ENCODE peak calls at places on chromosomes 11 and 22, in five cellular contexts. H, R, S, B and P are unnamed samples.

GRCh38 chr22:23670378-23671295 is 20.2 kb upstream of the RGL4 start:
- DNase-seq in R (no peak), B (no peak), H (peak; percentile 8), S (no peak), P (no peak)

GRCh38 chr22:49920859-49921258 is 2.4 kb downstream of the CRELD2 start:
- DNase-seq in B (no peak), R (no peak), S (no peak), H (no peak), P (no peak)

GRCh38 chr11:123543796-123544195 is 110.6 kb downstream of the SCN3B start:
- DNase-seq in S (no peak), R (no peak), H (no peak), B (peak; percentile 25), P (peak; percentile 67)

GRCh38 chr11:44623716-44624491 is 58.4 kb downstream of the CD82 start:
- DNase-seq in B (no peak), R (no peak), H (no peak), S (no peak), P (no peak)

GRCh38 chr11:46001427-46002049 is 79.1 kb downstream of the LARGE2 start:
- DNase-seq in S (no peak), B (peak; percentile 75), R (no peak), H (no peak), P (no peak)

GRCh38 chr11:57336111-57336666 is 497 bp upstream of the SSRP1 start:
- DNase-seq in B (no peak), R (no peak), H (no peak), S (no peak), P (no peak)

GRCh38 chr11:30360741-30361140 is 37.8 kb downstream of the ARL14EP start:
- DNase-seq in H (no peak), B (no peak), R (no peak), S (no peak), P (no peak)

GRCh38 chr22:40484906-40485660 is 114.7 kb downstream of the SGSM3 start:
- DNase-seq in R (no peak), H (no peak), B (peak; percentile 46), S (no peak), P (no peak)

GRCh38 chr11:65311197-65311631 is 3.5 kb upstream of the CDC42EP2 start:
- DNase-seq in S (no peak), B (no peak), R (no peak), H (no peak), P (no peak)

GRCh38 chr11:102936864-102937509 is 18.5 kb downstream of the MMP13 start:
- DNase-seq in S (no peak), H (no peak), R (no peak), B (no peak), P (no peak)

GRCh38 chr11:35298369-35298768 is 121.0 kb downstream of the SLC1A2 start:
- DNase-seq in R (no peak), B (no peak), S (no peak), H (no peak), P (no peak)

GRCh38 chr22:27125539-27125938 is 468.2 kb downstream of the MIAT start:
- DNase-seq in B (no peak), H (no peak), R (no peak), S (no peak), P (no peak)

GRCh38 chr22:44645083-44645482 is 56.9 kb upstream of the PRR5 start:
- DNase-seq in S (no peak), R (no peak), H (no peak), B (no peak), P (no peak)

GRCh38 chr22:24430431-24431308 is 3.3 kb downstream of the ADORA2A start:
- DNase-seq in R (no peak), S (no peak), H (peak; percentile 9), B (no peak), P (no peak)

GRCh38 chr11:6596237-6596877 is 7.1 kb downstream of the RRP8 start:
- DNase-seq in R (no peak), B (no peak), S (no peak), H (no peak), P (no peak)

GRCh38 chr11:122815900-122816299 is 22.4 kb upstream of the CRTAM start:
- DNase-seq in R (no peak), B (no peak), S (peak; percentile 12), H (no peak), P (no peak)

GRCh38 chr22:49664371-49664881 is 163.2 kb downstream of the BRD1 start:
- DNase-seq in R (no peak), H (no peak), B (no peak), S (no peak), P (no peak)

GRCh38 chr11:69984457-69985261 is 93.5 kb upstream of the ANO1 start:
- DNase-seq in R (no peak), H (no peak), B (no peak), S (no peak), P (no peak)

GRCh38 chr11:107182983-107183382 is 164.7 kb upstream of the GUCY1A2 start:
- DNase-seq in H (no peak), B (no peak), S (no peak), R (no peak), P (no peak)

GRCh38 chr11:1845571-1846452 is 7.0 kb downstream of the TNNI2 start:
- DNase-seq in B (no peak), S (no peak), H (no peak), R (no peak), P (no peak)

GRCh38 chr11:45651841-45652745 is 13.3 kb downstream of the CHST1 start:
- DNase-seq in H (no peak), B (no peak), R (no peak), S (no peak), P (no peak)

GRCh38 chr11:28606930-28607329 is 498.7 kb downstream of the METTL15 start:
- DNase-seq in H (peak; percentile 12), S (no peak), R (no peak), B (peak; percentile 65), P (no peak)

GRCh38 chr22:28008056-28008455 is 89.0 kb upstream of the PITPNB start:
- DNase-seq in B (no peak), S (no peak), H (no peak), R (no peak), P (no peak)

GRCh38 chr11:31645747-31646146 is 136.2 kb downstream of the ELP4 start:
- DNase-seq in R (peak; percentile 13), H (no peak), B (peak; percentile 85), S (no peak), P (peak; percentile 76)

GRCh38 chr11:123577081-123577598 is 77.3 kb downstream of the SCN3B start:
- DNase-seq in B (peak; percentile 66), S (peak; percentile 81), R (peak; percentile 64), H (peak; percentile 92), P (no peak)

GRCh38 chr11:69386594-69387408 is 92.8 kb downstream of the MYEOV start:
- DNase-seq in B (no peak), H (no peak), R (no peak), S (no peak), P (no peak)

GRCh38 chr22:38513063-38513462 is 7.0 kb upstream of the DDX17 start:
- DNase-seq in S (peak; percentile 36), H (peak; percentile 63), R (no peak), B (no peak), P (no peak)
- TF ChIP-seq CTCF in S (no peak), H (no peak), R (no peak), B (no peak), P (no peak)

DNA sequence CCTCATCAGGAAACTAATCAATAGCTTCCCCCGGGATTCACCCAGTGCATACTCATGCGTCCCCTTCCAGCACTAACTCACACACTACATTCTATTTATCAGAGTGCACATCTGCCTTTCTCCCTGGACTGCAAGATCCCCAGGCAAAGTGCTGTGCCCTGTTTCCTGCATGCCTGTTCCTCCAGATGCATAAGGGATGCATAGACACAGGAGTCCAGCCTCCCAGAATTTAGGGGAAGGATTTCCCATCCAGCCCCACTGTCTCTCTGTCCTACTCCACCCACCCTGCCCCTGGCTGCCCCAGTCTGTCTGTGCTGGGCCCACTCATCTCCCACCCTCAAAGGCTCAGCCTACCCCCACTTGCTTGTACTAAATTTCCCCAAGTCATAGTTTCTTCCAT is 166.7 kb downstream of the BUD13 start:
- DNase-seq in S (no peak), H (no peak), R (no peak), B (no peak), P (no peak)
- TF ChIP-seq CTCF in S (no peak), H (no peak), R (no peak), B (no peak), P (no peak)

GRCh38 chr22:37546436-37547248 is 13.6 kb upstream of the CDC42EP1 start:
- DNase-seq in B (peak; percentile 92), R (no peak), S (peak; percentile 27), H (no peak), P (no peak)
- TF ChIP-seq CTCF in B (peak; percentile 45), R (no peak), S (no peak), H (no peak), P (no peak)

GRCh38 chr11:17013548-17014320 is 480 bp downstream of the PLEKHA7 start:
- DNase-seq in B (no peak), H (peak; percentile 29), R (peak; percentile 47), S (peak; percentile 64), P (no peak)

GRCh38 chr11:17014774-17015638 is 792 bp upstream of the PLEKHA7 start:
- DNase-seq in R (peak; percentile 86), H (peak; percentile 36), S (peak; percentile 65), B (peak; percentile 34), P (peak; percentile 51)

GRCh38 chr11:17015639-17016125 is 1.5 kb upstream of the PLEKHA7 start:
- DNase-seq in H (peak; percentile 19), R (no peak), S (peak; percentile 66), B (peak; percentile 53), P (no peak)

GRCh38 chr11:17012712-17013547 is 1.3 kb downstream of the PLEKHA7 start:
- DNase-seq in S (peak; percentile 66), R (peak; percentile 83), B (peak; percentile 72), H (peak; percentile 38), P (peak; percentile 75)

GRCh38 chr11:17014321-17014773 is at the start of gene PLEKHA7:
- DNase-seq in H (peak; percentile 33), B (no peak), S (peak; percentile 54), R (peak; percentile 38), P (no peak)
- TF ChIP-seq CTCF in H (no peak), B (no peak), S (no peak), R (no peak), P (no peak)

GRCh38 chr11:10564692-10565318 is 3.7 kb downstream of the LYVE1 start:
- DNase-seq in H (no peak), R (no peak), B (peak; percentile 56), S (no peak), P (no peak)
- TF ChIP-seq CTCF in H (no peak), R (peak; percentile 14), B (peak; percentile 64), S (no peak), P (peak; percentile 23)

DNA sequence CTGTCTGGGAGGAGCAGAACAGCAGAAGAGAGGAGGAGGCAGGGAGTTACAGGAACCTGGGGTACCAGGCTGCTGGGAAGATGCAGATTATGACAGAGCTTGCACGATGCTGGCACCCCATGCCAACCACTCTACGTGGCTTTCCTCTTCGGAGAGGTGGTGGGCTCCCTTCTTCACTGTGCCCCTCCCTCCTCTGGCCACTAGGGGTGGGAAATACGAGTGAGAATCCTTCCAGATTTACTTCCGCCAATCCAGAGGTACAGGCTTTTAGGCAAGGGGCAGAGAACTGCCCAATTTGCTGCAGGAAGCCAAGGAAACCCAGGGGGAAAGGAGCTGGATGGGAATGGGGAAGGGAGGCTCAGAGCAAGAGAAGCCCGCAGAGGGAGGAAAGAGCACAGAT is 12.3 kb downstream of the HYOU1 start:
- DNase-seq in H (no peak), S (no peak), R (no peak), B (no peak), P (no peak)
- TF ChIP-seq CTCF in H (peak; percentile 33), S (no peak), R (no peak), B (peak; percentile 31), P (peak; percentile 15)